ENCODE peak calls at places on chromosomes 13 and 19, in four cellular contexts. Q is ascending aorta, E is BE2C, F is left ventricle myocardium inferior. I is an unnamed sample. For H3K9me3 and H3K36me3, the result is how much of the 10 kb centered on the place peaks cover.

GRCh38 chr13:48493076-48493765 is 39.7 kb downstream of the RCBTB2 start:
- DNase-seq in Q (no peak), E (no peak), F (no peak), I (no peak)

GRCh38 chr19:17687141-17687856 is 855 bp downstream of the UNC13A start:
- DNase-seq in Q (no peak), E (no peak), F (no peak), I (no peak)

GRCh38 chr19:41928754-41929535 is 696 bp upstream of the ERFL start:
- DNase-seq in Q (no peak), E (no peak), F (no peak), I (no peak)

GRCh38 chr13:105441406-105441805 is 1094.1 kb downstream of the EFNB2 start:
- DNase-seq in Q (no peak), E (no peak), F (no peak), I (no peak)

GRCh38 chr13:42781362-42781761 is at the start of gene FAM216B:
- DNase-seq in Q (no peak), E (no peak), F (no peak), I (no peak)

GRCh38 chr19:29664753-29665214 is 477 bp upstream of the PLEKHF1 start:
- DNase-seq in Q (no peak), E (no peak), F (no peak), I (no peak)

GRCh38 chr19:7916137-7916907 is 1.7 kb downstream of the TGFBR3L start:
- DNase-seq in Q (no peak), E (no peak), F (no peak), I (no peak)

GRCh38 chr13:22486490-22486889 is 694.3 kb upstream of the SGCG start:
- DNase-seq in Q (no peak), E (no peak), F (no peak), I (no peak)

GRCh38 chr19:15449620-15450527 is at the start of gene WIZ:
- DNase-seq in Q (peak), E (peak), F (peak), I (peak)

GRCh38 chr13:44280461-44280860 is 93.2 kb upstream of the SERP2 start:
- DNase-seq in Q (no peak), E (no peak), F (no peak), I (no peak)

GRCh38 chr13:58340895-58341294 is 709.4 kb downstream of the PCDH17 start:
- DNase-seq in Q (no peak), E (no peak), F (no peak), I (no peak)

GRCh38 chr13:72127031-72127430 is 260.0 kb upstream of the DACH1 start:
- DNase-seq in Q (no peak), E (no peak), F (no peak), I (no peak)

GRCh38 chr13:104297075-104297474 is 1230.9 kb upstream of the SLC10A2 start:
- DNase-seq in Q (no peak), E (no peak), F (no peak), I (no peak)

GRCh38 chr13:51323824-51324511 is 15.5 kb upstream of the SERPINE3 start:
- DNase-seq in Q (no peak), E (no peak), F (no peak), I (no peak)

GRCh38 chr19:19547674-19548345 is 9.7 kb downstream of the CILP2 start:
- DNase-seq in Q (no peak), E (no peak), F (peak), I (no peak)

GRCh38 chr13:68185767-68186166 is 955.6 kb upstream of the PCDH9 start:
- DNase-seq in Q (no peak), E (no peak), F (no peak), I (no peak)

GRCh38 chr19:18171605-18172327 is 1.8 kb upstream of the IFI30 start:
- DNase-seq in Q (no peak), E (no peak), F (no peak), I (no peak)

GRCh38 chr19:17138937-17139598 is 63.5 kb downstream of the MYO9B start:
- DNase-seq in Q (no peak), E (no peak), F (peak), I (no peak)

GRCh38 chr13:25886438-25887214 is 165.2 kb downstream of the SHISA2 start:
- DNase-seq in Q (no peak), E (no peak), F (no peak), I (no peak)

GRCh38 chr13:29162638-29163037 is 342.5 kb downstream of the MTUS2 start:
- DNase-seq in Q (no peak), E (peak), F (no peak), I (no peak)

GRCh38 chr13:73146705-73147104 is 87.9 kb downstream of the KLF5 start:
- DNase-seq in Q (no peak), E (no peak), F (no peak), I (no peak)

GRCh38 chr13:31749929-31750328 is 10.6 kb downstream of the RXFP2 start:
- DNase-seq in Q (no peak), E (no peak), F (no peak), I (no peak)

GRCh38 chr19:18278521-18279265 is 2.7 kb downstream of the JUND start:
- DNase-seq in Q (no peak), E (no peak), F (no peak), I (no peak)

GRCh38 chr13:79541426-79542049 is 60.6 kb downstream of the NDFIP2 start:
- DNase-seq in Q (no peak), E (no peak), F (no peak), I (peak)

GRCh38 chr13:38462605-38463004 is 113.0 kb downstream of the UFM1 start:
- DNase-seq in Q (no peak), E (no peak), F (no peak), I (no peak)

GRCh38 chr13:74191036-74191809 is 57.0 kb upstream of the KLF12 start:
- DNase-seq in Q (no peak), E (no peak), F (no peak), I (no peak)

GRCh38 chr19:6233827-6234511 is 45.8 kb downstream of the MLLT1 start:
- DNase-seq in Q (no peak), E (peak), F (peak), I (no peak)

GRCh38 chr19:11617207-11618062 is 20.2 kb downstream of the ZNF627 start:
- DNase-seq in Q (no peak), E (no peak), F (no peak), I (no peak)
- H3K9me3 ChIP-seq in Q (under half), E (under half), F (under half), I (under half)

GRCh38 chr19:55692681-55693081 is 17.7 kb downstream of the EPN1 start:
- DNase-seq in Q (no peak), E (no peak), F (peak), I (no peak)

GRCh38 chr19:55690109-55690768 is 15.2 kb downstream of the EPN1 start:
- DNase-seq in Q (no peak), E (no peak), F (peak), I (no peak)

GRCh38 chr19:55693336-55693974 is 18.4 kb downstream of the EPN1 start:
- DNase-seq in Q (no peak), E (no peak), F (peak), I (no peak)

GRCh38 chr19:55690769-55691545 is 15.9 kb downstream of the EPN1 start:
- DNase-seq in Q (no peak), E (no peak), F (no peak), I (no peak)

DNA sequence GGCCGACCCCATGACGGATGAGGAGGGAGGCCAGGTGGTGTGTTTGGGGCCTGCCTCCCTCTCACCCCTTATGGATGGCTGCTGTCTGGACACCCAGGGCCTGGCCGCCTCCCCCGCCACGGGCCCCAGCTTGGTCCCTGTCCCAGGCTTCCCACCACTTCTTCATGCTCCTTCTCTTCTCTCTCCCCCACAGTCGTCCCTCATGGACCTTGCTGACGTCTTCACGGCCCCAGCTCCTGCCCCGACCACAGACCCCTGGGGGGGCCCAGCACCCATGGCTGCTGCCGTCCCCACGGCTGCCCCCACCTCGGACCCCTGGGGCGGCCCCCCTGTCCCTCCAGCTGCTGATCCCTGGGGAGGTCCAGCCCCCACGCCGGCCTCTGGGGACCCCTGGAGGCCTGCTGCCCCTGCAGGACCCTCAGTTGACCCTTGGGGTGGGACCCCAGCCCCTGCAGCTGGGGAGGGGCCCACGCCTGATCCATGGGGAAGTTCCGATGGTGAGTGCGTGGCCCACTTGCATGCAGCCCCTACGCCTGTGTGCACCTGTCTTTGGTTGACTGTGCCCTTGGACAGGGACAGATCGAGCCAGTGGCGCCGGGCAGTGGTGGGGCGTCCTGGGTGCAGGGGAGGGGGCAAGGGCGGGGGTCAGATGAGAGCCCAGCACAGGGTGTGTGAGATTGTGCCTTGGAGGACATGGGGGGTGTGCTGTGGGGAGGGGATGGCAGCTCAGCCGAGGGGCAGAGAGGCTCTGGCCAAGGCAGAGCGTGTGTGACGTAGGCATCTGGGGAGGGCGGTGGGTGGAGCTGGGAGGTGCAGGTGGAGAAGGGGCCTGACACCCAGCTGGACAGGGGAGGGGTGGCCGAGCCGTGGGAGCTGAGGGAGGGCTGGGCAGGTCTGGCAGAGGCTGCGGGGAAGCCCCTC is 16.8 kb downstream of the EPN1 start:
- DNase-seq in Q (no peak), E (no peak), F (peak), I (no peak)
- H3K36me3 ChIP-seq in Q (half or more), E (half or more), F (half or more), I (under half)

DNA sequence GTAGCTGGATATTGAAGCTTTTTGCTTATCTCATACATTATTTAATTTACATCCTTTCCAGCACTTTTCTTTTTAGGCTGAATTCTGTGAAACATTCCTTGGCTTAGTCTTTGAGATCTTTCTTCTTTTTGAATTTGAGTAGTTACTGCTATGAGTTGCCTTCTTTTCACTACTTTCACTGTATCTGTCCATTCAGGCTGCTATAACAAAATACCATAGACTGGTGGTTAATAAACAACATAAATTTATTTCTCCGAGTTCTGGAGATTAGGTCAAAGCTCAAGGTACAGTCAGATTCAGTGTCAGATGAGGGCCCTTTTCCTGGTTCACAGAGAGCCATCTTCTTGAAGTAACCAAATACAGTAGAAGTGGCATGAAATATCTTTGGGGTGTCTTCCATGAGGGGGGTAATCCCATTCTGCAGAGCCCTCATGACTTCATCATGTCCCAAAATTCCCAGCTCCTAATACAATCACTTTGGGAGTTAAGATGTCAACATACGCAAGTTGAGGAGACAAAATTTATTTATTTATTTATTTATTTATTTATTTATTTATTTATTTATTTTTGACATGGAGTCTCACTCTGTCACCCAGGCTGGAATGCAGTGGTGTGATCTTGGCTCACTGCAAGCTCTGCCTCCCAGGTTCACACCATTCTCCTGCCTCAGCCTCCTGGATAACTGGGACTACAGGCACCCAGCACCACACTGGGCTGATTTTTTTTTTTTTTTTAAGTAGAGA is 15.7 kb downstream of the ZNF846 start:
- DNase-seq in Q (no peak), E (no peak), F (no peak), I (no peak)
- H3K9me3 ChIP-seq in Q (half or more), E (under half), F (under half), I (under half)

GRCh38 chr19:49685845-49686332 is 3.5 kb upstream of the ADM5 start:
- DNase-seq in Q (no peak), E (no peak), F (no peak), I (no peak)
- H3K36me3 ChIP-seq in Q (under half), E (half or more), F (half or more), I (under half)

GRCh38 chr19:36340786-36341386 is 38.1 kb downstream of the ZFP14 start:
- DNase-seq in Q (no peak), E (no peak), F (no peak), I (no peak)
- H3K9me3 ChIP-seq in Q (half or more), E (under half), F (half or more), I (under half)

DNA sequence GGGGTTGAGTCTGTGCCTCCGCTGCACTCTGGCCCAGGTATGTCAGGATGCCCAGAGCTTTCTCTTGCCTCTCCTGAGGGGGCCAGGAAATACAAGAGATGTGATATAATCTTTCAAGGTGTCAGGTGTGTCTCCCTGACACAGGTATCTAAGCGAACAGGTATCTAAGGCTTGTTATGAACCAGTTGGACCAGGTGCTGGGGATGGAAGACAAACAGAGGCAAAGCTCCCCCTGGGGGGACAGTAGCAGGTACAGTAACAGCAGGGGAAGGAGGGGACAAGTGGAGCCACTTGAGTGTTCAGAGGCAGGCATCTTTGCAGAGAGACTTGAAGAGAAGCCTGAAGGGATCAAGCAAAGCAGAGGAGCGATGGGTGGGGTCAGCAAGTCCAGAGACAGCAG is 2.6 kb downstream of the LENG1 start:
- DNase-seq in Q (no peak), E (no peak), F (no peak), I (no peak)
- H3K36me3 ChIP-seq in Q (half or more), E (half or more), F (half or more), I (half or more)